ENCODE peak calls at places on chromosomes 6 and 20, in nine cellular contexts. J is astrocyte; B is adrenal gland; I is left lung; X is transverse colon; W is SJSA1; U is A549; Q is CD4-positive, alpha-beta memory T cell; T is left ventricle myocardium inferior. P is an unnamed sample. For H3K4me1, the result is how much of the 10 kb centered on the place peaks cover.

GRCh38 chr20:61263084-61263695 is 11.1 kb downstream of the CDH4 start:
- DNase-seq in I (no peak), B (peak), U (peak), X (no peak), T (no peak), Q (peak), J (no peak), W (peak), P (peak)

GRCh38 chr20:4581838-4582237 is 139.9 kb upstream of the PRND start:
- DNase-seq in T (no peak), X (no peak), J (no peak), U (no peak), B (no peak), Q (no peak), W (no peak), I (no peak), P (no peak)

GRCh38 chr6:7157752-7158616 is 50.2 kb downstream of the RREB1 start:
- DNase-seq in W (no peak), U (no peak), Q (no peak), B (no peak), X (no peak), J (peak), T (no peak), I (no peak), P (no peak)

GRCh38 chr20:19932170-19932667 is 84.9 kb upstream of the NAA20 start:
- DNase-seq in X (no peak), J (peak), W (no peak), U (no peak), Q (no peak), I (no peak), T (no peak), B (peak), P (no peak)

GRCh38 chr6:57262491-57262890 is 40.4 kb upstream of the RAB23 start:
- DNase-seq in Q (no peak), W (no peak), J (no peak), T (peak), X (peak), I (no peak), B (peak), U (no peak), P (no peak)

GRCh38 chr6:37940074-37940847 is 120.7 kb downstream of the ZFAND3 start:
- DNase-seq in T (no peak), J (peak), U (no peak), X (no peak), W (peak), I (no peak), Q (no peak), B (peak), P (no peak)

GRCh38 chr6:34300332-34300751 is 51.5 kb upstream of the SMIM29 start:
- DNase-seq in I (no peak), Q (no peak), T (no peak), X (no peak), J (no peak), W (no peak), B (no peak), U (no peak), P (no peak)

GRCh38 chr20:32139947-32140346 is 30.4 kb downstream of the TM9SF4 start:
- DNase-seq in X (no peak), I (no peak), T (no peak), U (no peak), B (no peak), J (no peak), W (no peak), Q (no peak), P (peak)

GRCh38 chr6:168045706-168046620 is 33.0 kb downstream of the FRMD1 start:
- DNase-seq in W (no peak), B (no peak), X (no peak), J (no peak), I (no peak), Q (no peak), T (no peak), U (no peak), P (no peak)

GRCh38 chr20:46229478-46229877 is 78.8 kb downstream of the CDH22 start:
- DNase-seq in W (no peak), Q (no peak), T (no peak), U (no peak), B (no peak), I (no peak), X (no peak), J (no peak), P (no peak)

GRCh38 chr6:147287869-147288271 is 83.7 kb downstream of the STXBP5 start:
- DNase-seq in T (no peak), B (peak), W (peak), Q (no peak), U (peak), X (no peak), J (peak), I (no peak), P (no peak)

GRCh38 chr20:873875-874607 is 40.5 kb downstream of the FAM110A start:
- DNase-seq in W (no peak), B (no peak), X (no peak), I (no peak), U (no peak), Q (no peak), T (no peak), J (no peak), P (no peak)

GRCh38 chr6:88614306-88614877 is 349.0 kb downstream of the RNGTT start:
- DNase-seq in X (no peak), U (no peak), Q (no peak), J (no peak), I (no peak), B (no peak), W (no peak), T (no peak), P (no peak)

GRCh38 chr6:146913842-146914562 is 290.2 kb upstream of the STXBP5 start:
- DNase-seq in T (peak), U (peak), I (peak), J (peak), Q (no peak), W (peak), B (peak), X (peak), P (peak)

GRCh38 chr20:34558320-34559202 is at the start of gene MAP1LC3A:
- DNase-seq in Q (peak), J (peak), B (peak), T (peak), I (peak), W (peak), U (peak), X (peak), P (no peak)

GRCh38 chr6:37244430-37245310 is 12.9 kb upstream of the TBC1D22B start:
- DNase-seq in T (peak), I (no peak), J (peak), U (peak), B (peak), W (peak), Q (no peak), X (peak), P (peak)

GRCh38 chr6:13183446-13184088 is 144.8 kb downstream of the TBC1D7 start:
- DNase-seq in B (no peak), X (no peak), Q (no peak), U (no peak), J (no peak), W (no peak), T (no peak), I (no peak), P (no peak)

GRCh38 chr6:89792881-89793280 is 26.7 kb downstream of the MDN1 start:
- DNase-seq in X (peak), J (peak), T (no peak), I (no peak), B (no peak), U (peak), W (peak), Q (no peak), P (peak)

GRCh38 chr6:107153061-107153460 is 37.7 kb upstream of the BEND3 start:
- DNase-seq in Q (no peak), T (no peak), X (no peak), U (no peak), B (no peak), J (peak), I (no peak), W (no peak), P (peak)

GRCh38 chr6:41574002-41574401 is 27.8 kb downstream of the FOXP4 start:
- DNase-seq in W (no peak), B (no peak), U (no peak), T (no peak), Q (no peak), I (no peak), X (no peak), J (no peak), P (no peak)
- H3K4me1 ChIP-seq in W (under half), B (under half), U (half or more), T (under half), Q (under half), I (under half), X (under half), J (under half), P (under half)

GRCh38 chr6:159121387-159121955 is 47.7 kb upstream of the FNDC1 start:
- DNase-seq in J (no peak), I (no peak), W (no peak), B (no peak), U (no peak), Q (no peak), T (no peak), X (no peak), P (no peak)
- H3K4me1 ChIP-seq in J (under half), I (under half), W (under half), B (under half), U (under half), Q (under half), T (under half), X (under half), P (under half)

GRCh38 chr20:64063389-64064144 is 569 bp downstream of the TCEA2 start:
- DNase-seq in J (no peak), B (peak), X (peak), I (no peak), U (no peak), Q (no peak), T (no peak), W (no peak), P (peak)
- H3K4me1 ChIP-seq in J (under half), B (under half), X (under half), I (under half), U (under half), Q (half or more), T (under half), W (half or more), P (under half)

DNA sequence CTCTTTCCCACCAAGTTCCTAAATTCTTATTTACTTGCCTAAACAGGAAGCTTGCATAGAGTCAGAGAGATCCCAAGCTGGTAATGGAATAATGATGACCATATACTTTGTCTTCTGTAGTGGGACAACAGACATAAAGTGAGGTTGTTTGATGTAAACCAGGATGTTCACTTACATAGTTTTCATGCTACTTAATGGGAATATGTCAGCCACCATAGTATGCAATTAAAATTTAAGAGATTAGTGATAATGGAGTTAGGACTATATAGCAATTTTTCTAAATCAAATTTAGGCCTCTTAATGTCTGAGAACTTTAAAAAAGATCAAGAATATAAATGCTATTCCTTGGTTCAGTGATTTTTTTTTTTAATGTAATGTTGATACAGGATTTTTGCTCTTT is 180.6 kb downstream of the BCKDHB start:
- DNase-seq in W (no peak), U (no peak), Q (no peak), B (no peak), J (no peak), I (no peak), X (no peak), T (no peak), P (no peak)
- H3K4me1 ChIP-seq in W (under half), U (under half), Q (under half), B (under half), J (under half), I (under half), X (under half), T (under half), P (under half)

GRCh38 chr6:157990321-157991066 is 8.8 kb downstream of the SYNJ2 start:
- DNase-seq in X (no peak), W (no peak), J (no peak), I (no peak), T (no peak), U (no peak), B (no peak), Q (peak), P (no peak)
- H3K4me1 ChIP-seq in X (under half), W (under half), J (under half), I (under half), T (half or more), U (half or more), B (under half), Q (under half), P (under half)

GRCh38 chr6:151375833-151376232 is 15.5 kb downstream of the ZBTB2 start:
- DNase-seq in W (no peak), Q (no peak), X (no peak), T (no peak), I (no peak), U (no peak), B (no peak), J (no peak), P (no peak)

GRCh38 chr6:151365233-151365632 is 26.1 kb downstream of the ZBTB2 start:
- DNase-seq in W (no peak), U (no peak), Q (no peak), X (no peak), B (no peak), J (no peak), T (no peak), I (no peak), P (no peak)

GRCh38 chr6:151372164-151372563 is 19.2 kb downstream of the ZBTB2 start:
- DNase-seq in Q (no peak), J (no peak), T (no peak), I (no peak), B (no peak), X (no peak), U (no peak), W (no peak), P (no peak)

GRCh38 chr6:151374024-151374423 is 17.3 kb downstream of the ZBTB2 start:
- DNase-seq in I (no peak), U (no peak), J (no peak), B (peak), T (no peak), Q (no peak), W (no peak), X (no peak), P (no peak)

GRCh38 chr6:151370509-151371078 is 20.8 kb downstream of the ZBTB2 start:
- DNase-seq in J (peak), T (no peak), X (no peak), U (peak), I (no peak), W (no peak), Q (no peak), B (peak), P (no peak)
- H3K4me1 ChIP-seq in J (under half), T (under half), X (under half), U (under half), I (under half), W (under half), Q (under half), B (under half), P (under half)

GRCh38 chr20:62362991-62363919 is 3.9 kb downstream of the LAMA5 start:
- DNase-seq in I (peak), J (no peak), Q (no peak), U (peak), W (no peak), X (peak), T (peak), B (peak), P (peak)

GRCh38 chr20:62365814-62366369 is 1.2 kb downstream of the LAMA5 start:
- DNase-seq in J (no peak), U (peak), Q (no peak), I (peak), X (peak), W (no peak), T (peak), B (peak), P (peak)

GRCh38 chr20:62364911-62365736 is 2.0 kb downstream of the LAMA5 start:
- DNase-seq in X (peak), Q (no peak), U (peak), J (no peak), W (no peak), B (peak), T (peak), I (peak), P (no peak)

GRCh38 chr20:62362590-62362940 is 4.5 kb downstream of the LAMA5 start:
- DNase-seq in J (no peak), X (peak), U (no peak), T (no peak), B (peak), I (peak), W (no peak), Q (no peak), P (no peak)

DNA sequence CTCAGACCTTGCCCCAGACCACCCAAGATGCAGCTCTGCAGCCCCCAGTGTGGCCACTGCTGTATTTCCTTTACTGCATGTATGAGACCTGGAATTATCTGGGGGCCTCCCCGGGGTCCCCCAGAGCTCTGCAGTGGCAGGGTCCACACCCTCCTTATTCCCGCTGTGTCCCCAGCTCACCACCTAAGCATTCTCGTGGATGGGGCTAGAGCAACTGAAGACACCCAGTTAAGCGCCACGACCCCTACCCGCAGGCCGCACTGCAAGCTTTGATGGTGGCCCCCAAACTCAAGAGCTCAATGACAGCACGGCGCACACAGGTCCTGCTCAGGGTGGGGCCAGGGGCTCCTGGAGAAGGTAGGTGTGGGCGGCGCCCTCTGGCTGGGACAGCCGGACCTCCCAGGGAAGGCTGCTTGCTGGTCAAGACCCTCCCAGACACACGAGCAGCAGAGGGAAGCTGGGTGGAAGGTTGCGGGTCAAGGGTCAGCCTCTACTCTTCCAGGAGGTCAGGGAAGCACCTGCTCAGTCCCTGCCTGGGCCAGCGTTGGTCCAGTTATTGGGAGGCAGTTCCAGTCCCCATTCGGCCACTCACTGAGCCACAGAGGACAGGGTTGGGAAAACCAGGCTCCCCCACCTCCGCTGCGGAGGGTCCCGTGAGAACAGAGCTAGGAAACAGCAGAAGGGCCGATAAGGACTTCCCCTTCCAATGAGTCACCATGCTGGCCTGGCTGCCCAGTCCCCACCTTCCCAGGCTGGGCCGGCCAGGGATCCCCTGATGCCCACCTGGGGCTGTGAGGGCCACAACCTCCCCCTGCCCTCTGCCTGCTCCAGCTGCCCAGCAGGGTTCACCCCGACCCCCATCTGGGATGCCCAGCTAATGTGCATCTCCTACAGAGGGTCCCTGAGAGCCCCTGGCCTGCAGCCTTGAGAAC is 2.9 kb downstream of the LAMA5 start:
- DNase-seq in I (peak), Q (no peak), W (no peak), U (peak), T (peak), B (peak), X (peak), J (no peak), P (no peak)
- H3K4me1 ChIP-seq in I (half or more), Q (under half), W (half or more), U (half or more), T (half or more), B (under half), X (half or more), J (under half), P (half or more)

DNA sequence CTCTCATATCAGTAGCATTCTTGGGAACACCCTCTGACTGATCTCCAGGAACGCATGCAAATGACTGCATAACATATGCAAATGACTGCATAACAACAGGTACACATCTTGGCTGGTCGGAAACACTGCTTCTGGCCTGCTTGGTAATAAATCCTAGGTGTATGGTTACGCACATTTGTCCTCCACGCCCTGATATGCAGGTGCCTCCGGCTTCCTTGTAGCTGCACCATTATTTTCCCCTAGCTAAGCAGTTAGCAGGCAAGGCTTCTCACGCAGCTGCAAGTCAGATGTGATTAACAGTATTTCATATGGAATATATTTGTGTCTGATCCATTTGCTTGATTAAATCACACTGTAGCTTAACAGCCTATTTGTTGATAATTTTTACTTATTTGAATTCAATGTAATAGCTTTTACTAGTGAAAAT is 5.9 kb downstream of the RPS6KA2 start:
- DNase-seq in B (no peak), I (no peak), W (no peak), T (no peak), Q (no peak), U (no peak), J (no peak), X (no peak), P (no peak)
- H3K4me1 ChIP-seq in B (under half), I (half or more), W (under half), T (half or more), Q (under half), U (under half), J (half or more), X (under half), P (under half)

GRCh38 chr6:53624491-53624890 is 41.1 kb downstream of the KLHL31 start:
- DNase-seq in J (no peak), B (no peak), I (no peak), X (no peak), T (no peak), W (no peak), Q (no peak), U (no peak), P (no peak)

GRCh38 chr6:53623497-53623896 is 42.1 kb downstream of the KLHL31 start:
- DNase-seq in J (peak), X (no peak), T (no peak), W (no peak), U (no peak), I (no peak), Q (no peak), B (no peak), P (no peak)

GRCh38 chr6:53627391-53628218 is 38.0 kb downstream of the KLHL31 start:
- DNase-seq in T (no peak), I (no peak), B (no peak), Q (no peak), W (no peak), U (no peak), J (no peak), X (no peak), P (no peak)

GRCh38 chr6:53628354-53629119 is 37.0 kb downstream of the KLHL31 start:
- DNase-seq in W (no peak), Q (no peak), I (no peak), J (peak), X (no peak), U (no peak), B (no peak), T (no peak), P (no peak)

DNA sequence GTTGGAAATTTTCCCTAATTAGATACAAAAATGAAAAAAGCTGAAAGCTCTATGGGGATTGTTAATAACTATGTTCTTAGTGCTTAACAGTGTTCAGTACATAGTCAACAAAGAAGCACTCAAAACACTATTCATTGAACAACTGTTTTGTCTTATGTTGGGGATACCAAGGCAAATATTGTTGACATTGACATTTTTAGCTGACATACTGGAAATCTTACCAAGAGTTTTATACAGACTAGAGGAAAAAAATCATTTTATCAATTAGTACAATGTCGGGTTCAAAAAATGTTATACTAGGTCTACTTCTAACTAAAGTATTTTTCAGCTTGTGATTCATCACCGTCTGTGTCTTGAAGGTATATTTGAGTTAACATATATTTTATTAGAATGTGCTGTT is 40.2 kb downstream of the KLHL31 start:
- DNase-seq in T (no peak), J (no peak), Q (no peak), B (no peak), I (no peak), W (no peak), U (no peak), X (no peak), P (no peak)
- H3K4me1 ChIP-seq in T (under half), J (under half), Q (under half), B (under half), I (under half), W (under half), U (under half), X (under half), P (under half)